ENCODE peak calls at places on chromosomes 3 and 15, in four cellular contexts. L is tibial nerve, O is BJ, C is brain microvascular endothelial cell. F is an unnamed sample.

GRCh38 chr3:5226783-5227182 is 39.3 kb downstream of the EDEM1 start:
- DNase-seq in L (no peak), O (no peak), C (no peak), F (peak; percentile 13)

GRCh38 chr3:186882881-186883685 is 40.6 kb downstream of the ADIPOQ start:
- DNase-seq in L (no peak), O (peak; percentile 62), C (peak; percentile 91), F (peak; percentile 79)

GRCh38 chr3:176376531-176376930 is 820.8 kb downstream of the TBL1XR1 start:
- DNase-seq in L (no peak), O (no peak), C (no peak), F (no peak)

GRCh38 chr3:110750201-110750600 is 321.4 kb upstream of the NECTIN3 start:
- DNase-seq in L (no peak), O (no peak), C (no peak), F (no peak)

GRCh38 chr3:140128217-140129137 is 193.5 kb downstream of the CLSTN2 start:
- DNase-seq in L (no peak), O (no peak), C (peak; percentile 20), F (peak; percentile 56)

GRCh38 chr15:70509282-70510272 is 253.8 kb downstream of the UACA start:
- DNase-seq in L (no peak), O (no peak), C (no peak), F (no peak)

GRCh38 chr3:58874248-58874741 is 175.5 kb downstream of the CFAP20DC start:
- DNase-seq in L (no peak), O (no peak), C (peak; percentile 15), F (peak; percentile 87)

GRCh38 chr15:94327356-94327936 is 96.1 kb downstream of the MCTP2 start:
- DNase-seq in L (no peak), O (no peak), C (peak; percentile 40), F (peak; percentile 58)

GRCh38 chr3:45946875-45947274 is 3.6 kb downstream of the CXCR6 start:
- DNase-seq in L (no peak), O (no peak), C (no peak), F (no peak)

GRCh38 chr3:41103200-41103599 is 96.1 kb upstream of the CTNNB1 start:
- DNase-seq in L (no peak), O (no peak), C (no peak), F (no peak)

DNA sequence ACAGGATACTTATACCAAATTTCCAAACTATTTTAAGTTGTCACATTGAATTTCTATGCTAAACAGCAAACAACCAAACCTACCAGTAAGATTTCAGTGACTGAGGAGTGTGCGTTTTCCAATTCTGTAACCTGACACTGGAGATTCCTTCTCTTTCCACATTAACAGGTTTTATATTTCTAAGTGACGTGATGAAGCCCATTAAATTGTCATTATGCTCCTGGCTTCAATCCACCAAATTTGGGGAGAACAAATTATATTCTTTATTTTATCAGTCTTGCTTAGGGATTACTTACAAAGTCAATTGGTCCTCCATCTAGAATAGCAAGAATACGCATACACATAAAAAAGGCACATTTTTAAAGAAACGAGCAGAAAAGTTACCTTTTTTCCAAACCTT is 764.8 kb upstream of the NR2F2 start:
- DNase-seq in L (no peak), O (no peak), C (no peak), F (no peak)
- TF ChIP-seq CTCF in L (no peak), O (no peak), C (no peak), F (no peak)

GRCh38 chr3:27252646-27253045 is 116.5 kb downstream of the NEK10 start:
- DNase-seq in L (no peak), O (no peak), C (no peak), F (no peak)

GRCh38 chr3:27253391-27253790 is 115.8 kb downstream of the NEK10 start:
- DNase-seq in L (no peak), O (no peak), C (no peak), F (no peak)

GRCh38 chr3:27254896-27255295 is 114.3 kb downstream of the NEK10 start:
- DNase-seq in L (no peak), O (no peak), C (no peak), F (no peak)

DNA sequence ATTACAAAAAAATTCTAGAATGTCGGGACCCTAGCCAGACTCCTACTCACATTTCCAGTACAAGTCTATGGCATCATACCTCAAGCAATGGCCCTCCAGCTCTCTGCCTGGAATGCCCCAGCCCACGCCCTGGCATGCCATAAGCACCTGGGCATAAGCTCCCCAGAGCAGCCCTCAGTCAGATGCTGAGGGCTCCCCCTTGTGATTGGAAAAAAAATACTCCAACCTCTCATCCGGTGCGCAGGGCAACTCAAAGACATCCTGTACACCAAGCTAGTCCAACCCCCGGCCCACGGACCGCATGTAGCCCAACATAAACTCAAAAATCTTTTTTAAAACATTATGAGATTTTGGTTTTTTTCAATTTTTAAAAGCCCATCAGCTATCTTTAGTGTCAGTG is 115.4 kb downstream of the NEK10 start:
- DNase-seq in L (no peak), O (no peak), C (peak; percentile 24), F (peak; percentile 69)
- TF ChIP-seq CTCF in L (no peak), O (peak; percentile 66), C (peak; percentile 76), F (peak; percentile 42)

GRCh38 chr15:79431636-79432344 is at the start of gene MINAR1:
- DNase-seq in L (no peak), O (no peak), C (peak; percentile 40), F (no peak)
- TF ChIP-seq CTCF in L (no peak), O (peak; percentile 26), C (peak; percentile 27), F (no peak)

DNA sequence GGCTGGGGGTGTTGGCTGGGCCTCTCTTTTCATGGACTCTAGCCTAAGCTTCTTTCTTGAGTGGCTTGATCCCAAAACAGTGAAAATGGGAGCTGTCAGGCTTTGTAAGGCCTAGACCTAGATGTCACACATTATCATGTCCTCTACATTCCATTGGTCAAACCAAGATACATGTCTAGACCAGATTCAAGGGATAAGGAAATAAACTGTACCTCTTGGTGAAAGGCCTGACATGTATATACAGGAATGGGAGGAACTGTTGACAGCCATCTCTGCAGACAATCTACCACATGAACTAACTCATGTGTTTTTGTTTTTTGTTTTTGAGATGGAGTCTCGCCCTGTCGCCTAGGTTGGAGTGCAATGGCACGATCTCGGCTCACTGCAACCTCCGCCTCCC is 11.1 kb upstream of the RPP25 start:
- DNase-seq in L (no peak), O (no peak), C (no peak), F (no peak)
- TF ChIP-seq CTCF in L (no peak), O (no peak), C (no peak), F (no peak)

DNA sequence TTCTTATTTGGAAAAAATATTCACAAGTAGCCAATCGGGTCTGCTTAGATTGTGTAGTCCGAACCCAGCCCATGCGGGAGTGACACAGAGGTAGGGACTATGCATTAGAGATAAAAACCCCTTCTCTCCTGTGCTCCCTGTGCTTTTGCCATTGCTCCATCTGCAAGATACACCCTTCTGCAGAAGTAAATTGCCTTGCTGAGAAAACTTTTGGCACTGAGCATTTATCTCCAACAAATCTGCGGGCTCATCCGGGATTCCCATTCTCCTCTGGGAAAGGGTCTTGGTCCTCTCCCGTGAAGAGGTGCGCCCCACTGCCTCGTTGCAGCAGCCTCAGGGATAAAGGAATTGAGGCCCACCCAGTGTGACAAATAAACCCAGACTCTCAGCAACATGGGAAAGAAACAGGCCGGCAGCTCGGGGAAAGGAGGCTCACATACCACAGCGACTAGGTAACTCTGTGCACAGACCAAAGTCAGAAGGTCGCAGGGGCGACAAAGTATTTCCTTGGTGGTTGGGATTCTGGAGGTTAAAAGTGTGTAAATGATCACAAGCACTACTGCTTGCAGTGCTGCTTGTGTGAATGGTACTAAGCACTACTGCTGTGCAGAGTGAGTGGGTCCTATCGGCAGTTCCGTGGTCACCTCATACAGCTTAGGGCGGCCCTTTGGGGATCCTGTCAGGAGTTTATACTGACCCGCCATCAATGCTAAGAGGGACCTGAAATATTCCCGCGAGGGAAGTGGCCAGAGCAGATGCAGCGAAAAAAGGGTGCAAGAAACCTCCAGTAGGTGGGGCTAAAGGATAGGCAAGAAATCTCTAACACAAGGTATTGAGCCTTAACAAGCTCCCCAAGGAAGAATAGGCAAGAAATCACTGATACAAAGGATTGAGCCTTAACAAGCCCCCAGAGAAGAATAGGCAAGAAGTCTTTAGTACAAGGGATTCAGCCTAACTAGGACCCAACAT is 54.3 kb downstream of the GSK3B start:
- DNase-seq in L (no peak), O (no peak), C (no peak), F (peak; percentile 5)
- TF ChIP-seq CTCF in L (no peak), O (no peak), C (peak; percentile 29), F (no peak)

GRCh38 chr15:90266485-90266884 is 1.0 kb downstream of the NGRN start:
- DNase-seq in L (no peak), O (no peak), C (peak; percentile 41), F (peak; percentile 16)
- TF ChIP-seq CTCF in L (no peak), O (no peak), C (no peak), F (no peak)

GRCh38 chr3:81003817-81004216 is 757.6 kb downstream of the GBE1 start:
- DNase-seq in L (no peak), O (no peak), C (no peak), F (no peak)
- TF ChIP-seq CTCF in L (no peak), O (no peak), C (no peak), F (no peak)

GRCh38 chr3:192064959-192065358 is 604.0 kb downstream of the PYDC2 start:
- DNase-seq in L (no peak), O (no peak), C (no peak), F (no peak)

GRCh38 chr3:192068464-192069254 is 607.7 kb downstream of the PYDC2 start:
- DNase-seq in L (no peak), O (no peak), C (no peak), F (no peak)

GRCh38 chr3:192060160-192060783 is 599.3 kb downstream of the PYDC2 start:
- DNase-seq in L (no peak), O (no peak), C (no peak), F (no peak)

GRCh38 chr3:192062186-192062585 is 601.2 kb downstream of the PYDC2 start:
- DNase-seq in L (no peak), O (no peak), C (no peak), F (no peak)

GRCh38 chr3:192063570-192063969 is 602.6 kb downstream of the PYDC2 start:
- DNase-seq in L (no peak), O (no peak), C (no peak), F (no peak)
- TF ChIP-seq CTCF in L (no peak), O (no peak), C (peak; percentile 40), F (no peak)

GRCh38 chr3:28916713-28917499 is 364.0 kb upstream of the RBMS3 start:
- DNase-seq in L (peak; percentile 40), O (no peak), C (peak; percentile 80), F (peak; percentile 57)
- TF ChIP-seq CTCF in L (peak; percentile 68), O (peak; percentile 40), C (peak; percentile 71), F (peak; percentile 61)

GRCh38 chr3:194961555-194961954 is 275.9 kb downstream of the FAM43A start:
- DNase-seq in L (no peak), O (no peak), C (no peak), F (no peak)

GRCh38 chr3:194960446-194961032 is 274.9 kb downstream of the FAM43A start:
- DNase-seq in L (no peak), O (no peak), C (no peak), F (no peak)

GRCh38 chr3:194967126-194968117 is 281.7 kb downstream of the FAM43A start:
- DNase-seq in L (no peak), O (no peak), C (no peak), F (no peak)

GRCh38 chr3:194961149-194961548 is 275.5 kb downstream of the FAM43A start:
- DNase-seq in L (no peak), O (no peak), C (no peak), F (no peak)

DNA sequence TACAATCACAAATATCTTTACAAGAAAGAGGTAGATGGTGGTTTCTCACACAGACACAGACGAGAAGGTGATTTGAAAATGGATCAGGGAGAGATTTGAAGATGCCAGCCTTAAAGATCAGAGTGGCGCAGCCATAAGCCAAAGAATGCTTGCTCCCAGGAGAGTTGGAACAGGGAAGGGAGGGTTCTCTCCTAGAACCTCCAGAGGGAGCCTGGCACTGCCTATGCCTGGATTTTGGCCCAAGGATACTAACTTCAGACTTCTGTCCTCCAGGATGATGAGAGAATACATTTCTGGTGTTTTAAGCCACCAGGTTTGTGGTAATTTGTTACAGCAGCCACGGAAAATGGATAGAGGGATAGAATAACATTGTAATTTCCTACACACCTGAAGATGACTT is 279.1 kb downstream of the FAM43A start:
- DNase-seq in L (no peak), O (no peak), C (no peak), F (peak; percentile 27)
- TF ChIP-seq CTCF in L (no peak), O (no peak), C (peak; percentile 26), F (peak; percentile 22)